ENCODE peak calls at places on chromosomes 5 and 9, in ten cellular contexts. J is PC-3; P is astrocyte of the cerebellum; K is heart left ventricle; B is amniotic stem cell; G is CD4-positive, alpha-beta T cell; Q is A549; Z is NCI-H460; R is Daoy; N is NCI-H1092 treated with DMSO at 0.1 percent for 48 hours. Y is an unnamed sample.

GRCh38 chr9:93132946-93133640 is 958 bp downstream of the NINJ1 start:
- DNase-seq in J (peak; percentile 39), P (no peak), K (no peak), B (no peak), G (no peak), Q (peak; percentile 42), Z (no peak), R (no peak), N (no peak), Y (no peak)

GRCh38 chr5:32076699-32077695 is 97.1 kb downstream of the GOLPH3 start:
- DNase-seq in J (peak; percentile 80), P (peak; percentile 94), K (peak; percentile 67), B (peak; percentile 61), G (peak; percentile 20), Q (peak; percentile 31), Z (peak; percentile 51), R (peak; percentile 58), N (peak; percentile 25), Y (peak; percentile 7)

GRCh38 chr5:135141303-135142268 is 107.6 kb upstream of the PITX1 start:
- DNase-seq in J (peak; percentile 46), P (no peak), K (no peak), B (no peak), G (no peak), Q (peak; percentile 37), Z (no peak), R (peak; percentile 31), N (no peak), Y (no peak)

GRCh38 chr5:132378580-132378979 is 9.1 kb downstream of the SLC22A5 start:
- DNase-seq in J (peak; percentile 84), P (no peak), K (no peak), B (no peak), G (no peak), Q (no peak), Z (no peak), R (peak; percentile 67), N (no peak), Y (no peak)

GRCh38 chr5:62560786-62561185 is 17.8 kb upstream of the LRRC70 start:
- DNase-seq in J (no peak), P (no peak), K (no peak), B (no peak), G (no peak), Q (no peak), Z (no peak), R (no peak), N (no peak), Y (no peak)

GRCh38 chr5:35029333-35029732 is 18.4 kb downstream of the AGXT2 start:
- DNase-seq in J (no peak), P (peak; percentile 43), K (no peak), B (no peak), G (no peak), Q (no peak), Z (no peak), R (peak; percentile 69), N (no peak), Y (no peak)

GRCh38 chr5:168266016-168266415 is 25.4 kb upstream of the WWC1 start:
- DNase-seq in J (no peak), P (no peak), K (peak; percentile 29), B (no peak), G (no peak), Q (no peak), Z (no peak), R (no peak), N (no peak), Y (no peak)

GRCh38 chr5:88727705-88728313 is 155.2 kb downstream of the MEF2C start:
- DNase-seq in J (peak; percentile 61), P (peak; percentile 16), K (no peak), B (no peak), G (no peak), Q (no peak), Z (peak; percentile 39), R (no peak), N (peak; percentile 6), Y (no peak)

GRCh38 chr5:177362871-177363507 is 5.3 kb downstream of the RGS14 start:
- DNase-seq in J (peak; percentile 62), P (no peak), K (peak; percentile 65), B (no peak), G (peak; percentile 63), Q (peak; percentile 79), Z (peak; percentile 30), R (peak; percentile 60), N (peak; percentile 7), Y (no peak)

GRCh38 chr5:96322217-96322616 is 110.8 kb downstream of the PCSK1 start:
- DNase-seq in J (no peak), P (no peak), K (no peak), B (no peak), G (no peak), Q (no peak), Z (no peak), R (no peak), N (no peak), Y (no peak)

GRCh38 chr9:110538621-110539020 is 40.9 kb downstream of the SVEP1 start:
- DNase-seq in J (peak; percentile 44), P (no peak), K (no peak), B (no peak), G (no peak), Q (no peak), Z (no peak), R (no peak), N (no peak), Y (no peak)

GRCh38 chr5:62593331-62593730 is 14.7 kb downstream of the LRRC70 start:
- DNase-seq in J (no peak), P (no peak), K (no peak), B (no peak), G (no peak), Q (no peak), Z (peak; percentile 26), R (peak; percentile 6), N (no peak), Y (no peak)

GRCh38 chr5:115297043-115297442 is 589 bp upstream of the CCDC112 start:
- DNase-seq in J (peak; percentile 4), P (peak; percentile 8), K (no peak), B (no peak), G (no peak), Q (no peak), Z (no peak), R (peak; percentile 6), N (no peak), Y (no peak)

GRCh38 chr5:16579142-16579541 is 37.7 kb downstream of the RETREG1 start:
- DNase-seq in J (no peak), P (no peak), K (peak; percentile 30), B (no peak), G (no peak), Q (no peak), Z (no peak), R (no peak), N (peak; percentile 37), Y (no peak)

GRCh38 chr9:82810902-82811301 is 252.0 kb downstream of the RASEF start:
- DNase-seq in J (peak; percentile 79), P (peak; percentile 66), K (no peak), B (no peak), G (no peak), Q (no peak), Z (no peak), R (peak; percentile 15), N (no peak), Y (no peak)

GRCh38 chr5:13629218-13629617 is 315.3 kb downstream of the DNAH5 start:
- DNase-seq in J (peak; percentile 53), P (no peak), K (no peak), B (no peak), G (no peak), Q (no peak), Z (no peak), R (no peak), N (no peak), Y (no peak)

GRCh38 chr5:176810687-176811501 is 535 bp downstream of the UNC5A start:
- DNase-seq in J (no peak), P (no peak), K (no peak), B (no peak), G (no peak), Q (no peak), Z (no peak), R (peak; percentile 34), N (no peak), Y (no peak)

GRCh38 chr9:36211510-36211909 is 20.8 kb downstream of the CLTA start:
- DNase-seq in J (no peak), P (no peak), K (no peak), B (no peak), G (no peak), Q (no peak), Z (no peak), R (no peak), N (no peak), Y (no peak)

GRCh38 chr9:94908583-94909249 is 182.2 kb downstream of the AOPEP start:
- DNase-seq in J (no peak), P (no peak), K (no peak), B (no peak), G (no peak), Q (peak; percentile 91), Z (no peak), R (no peak), N (no peak), Y (no peak)

GRCh38 chr5:93915142-93915553 is 173.7 kb upstream of the POU5F2 start:
- DNase-seq in J (peak; percentile 77), P (peak; percentile 53), K (no peak), B (peak; percentile 50), G (no peak), Q (no peak), Z (peak; percentile 26), R (peak; percentile 14), N (peak; percentile 49), Y (no peak)

GRCh38 chr9:109440117-109440515 is 58.0 kb downstream of the PTPN3 start:
- DNase-seq in J (no peak), P (no peak), K (no peak), B (no peak), G (no peak), Q (no peak), Z (no peak), R (no peak), N (no peak), Y (no peak)

GRCh38 chr5:142445266-142445665 is 120.4 kb upstream of the SPRY4 start:
- DNase-seq in J (no peak), P (no peak), K (no peak), B (no peak), G (no peak), Q (no peak), Z (no peak), R (peak; percentile 89), N (no peak), Y (no peak)

GRCh38 chr9:129213551-129213950 is 35.5 kb upstream of the IER5L start:
- DNase-seq in J (no peak), P (no peak), K (no peak), B (no peak), G (no peak), Q (no peak), Z (no peak), R (no peak), N (no peak), Y (no peak)

GRCh38 chr5:137234973-137235943 is 263.9 kb downstream of the SPOCK1 start:
- DNase-seq in J (peak; percentile 86), P (no peak), K (no peak), B (no peak), G (no peak), Q (no peak), Z (no peak), R (peak; percentile 44), N (no peak), Y (no peak)

GRCh38 chr9:132711846-132712245 is 41.6 kb downstream of the GTF3C4 start:
- DNase-seq in J (no peak), P (no peak), K (no peak), B (no peak), G (no peak), Q (no peak), Z (no peak), R (no peak), N (no peak), Y (no peak)

Y was measured in KG1.